ENCODE peak calls at places on chromosomes 12 and 14, in six cellular contexts. One of them, this sample, is unnamed.

GRCh38 chr12:114902665-114903393 is 218.9 kb upstream of the TBX3 start:
- DNase-seq in heart right ventricle: no peak
- DNase-seq in fibroblast of pulmonary artery: peak; percentile 84
- DNase-seq in AG10803: peak; percentile 86
- DNase-seq in testis: no peak
- DNase-seq in pancreas: no peak
- DNase-seq in this sample: peak; percentile 58

GRCh38 chr14:39230416-39230815 is 3.3 kb upstream of the MIA2 start:
- DNase-seq in testis: no peak
- DNase-seq in AG10803: peak; percentile 11
- DNase-seq in pancreas: no peak
- DNase-seq in fibroblast of pulmonary artery: peak; percentile 35
- DNase-seq in heart right ventricle: no peak
- DNase-seq in this sample: no peak

GRCh38 chr14:105365681-105366080 is 32.7 kb upstream of the TEX22 start:
- DNase-seq in AG10803: no peak
- DNase-seq in heart right ventricle: no peak
- DNase-seq in fibroblast of pulmonary artery: no peak
- DNase-seq in testis: no peak
- DNase-seq in pancreas: no peak
- DNase-seq in this sample: no peak

GRCh38 chr14:67857778-67858350 is 38.3 kb downstream of the RAD51B start:
- DNase-seq in AG10803: no peak
- DNase-seq in pancreas: no peak
- DNase-seq in fibroblast of pulmonary artery: no peak
- DNase-seq in heart right ventricle: no peak
- DNase-seq in testis: no peak
- DNase-seq in this sample: no peak

GRCh38 chr12:78671295-78671694 is 193.3 kb upstream of the SYT1 start:
- DNase-seq in heart right ventricle: no peak
- DNase-seq in fibroblast of pulmonary artery: peak; percentile 88
- DNase-seq in testis: no peak
- DNase-seq in AG10803: peak; percentile 33
- DNase-seq in pancreas: no peak
- DNase-seq in this sample: peak; percentile 91

GRCh38 chr14:87108726-87109125 is 884.3 kb downstream of the GALC start:
- DNase-seq in testis: no peak
- DNase-seq in fibroblast of pulmonary artery: peak; percentile 60
- DNase-seq in AG10803: peak; percentile 96
- DNase-seq in heart right ventricle: no peak
- DNase-seq in pancreas: no peak
- DNase-seq in this sample: peak; percentile 22

GRCh38 chr14:96741151-96741977 is 55.8 kb upstream of the VRK1 start:
- DNase-seq in pancreas: peak; percentile 63
- DNase-seq in fibroblast of pulmonary artery: peak; percentile 44
- DNase-seq in heart right ventricle: peak; percentile 65
- DNase-seq in AG10803: peak; percentile 29
- DNase-seq in testis: peak; percentile 79
- DNase-seq in this sample: peak; percentile 71

GRCh38 chr12:15700595-15700994 is 88.6 kb downstream of the EPS8 start:
- DNase-seq in pancreas: no peak
- DNase-seq in AG10803: peak; percentile 91
- DNase-seq in testis: no peak
- DNase-seq in fibroblast of pulmonary artery: peak; percentile 94
- DNase-seq in heart right ventricle: no peak
- DNase-seq in this sample: peak; percentile 86

GRCh38 chr14:24297190-24297964 is 2.2 kb downstream of the DHRS1 start:
- DNase-seq in fibroblast of pulmonary artery: no peak
- DNase-seq in AG10803: no peak
- DNase-seq in heart right ventricle: no peak
- DNase-seq in testis: no peak
- DNase-seq in pancreas: no peak
- DNase-seq in this sample: peak; percentile 31

GRCh38 chr12:65649126-65649525 is 175.2 kb upstream of the HMGA2 start:
- DNase-seq in heart right ventricle: no peak
- DNase-seq in fibroblast of pulmonary artery: peak; percentile 99
- DNase-seq in pancreas: no peak
- DNase-seq in testis: no peak
- DNase-seq in AG10803: peak; percentile 98
- DNase-seq in this sample: peak; percentile 93

GRCh38 chr12:40106202-40106533 is 287 bp upstream of the SLC2A13 start:
- DNase-seq in pancreas: no peak
- DNase-seq in heart right ventricle: no peak
- DNase-seq in fibroblast of pulmonary artery: no peak
- DNase-seq in testis: no peak
- DNase-seq in AG10803: no peak
- DNase-seq in this sample: no peak

GRCh38 chr12:40107803-40108620 is 2.1 kb upstream of the SLC2A13 start:
- DNase-seq in heart right ventricle: peak; percentile 10
- DNase-seq in AG10803: no peak
- DNase-seq in testis: no peak
- DNase-seq in fibroblast of pulmonary artery: no peak
- DNase-seq in pancreas: no peak
- DNase-seq in this sample: no peak

GRCh38 chr12:40107098-40107802 is 1.4 kb upstream of the SLC2A13 start:
- DNase-seq in heart right ventricle: peak; percentile 87
- DNase-seq in fibroblast of pulmonary artery: peak; percentile 87
- DNase-seq in pancreas: peak; percentile 89
- DNase-seq in testis: peak; percentile 97
- DNase-seq in AG10803: peak; percentile 68
- DNase-seq in this sample: peak; percentile 96

GRCh38 chr12:40105515-40106201 is at the start of gene SLC2A13:
- DNase-seq in pancreas: peak; percentile 85
- DNase-seq in heart right ventricle: peak; percentile 84
- DNase-seq in testis: peak; percentile 82
- DNase-seq in fibroblast of pulmonary artery: peak; percentile 66
- DNase-seq in AG10803: peak; percentile 65
- DNase-seq in this sample: peak; percentile 91

GRCh38 chr12:40106655-40107054 is 774 bp upstream of the SLC2A13 start:
- DNase-seq in pancreas: no peak
- DNase-seq in AG10803: no peak
- DNase-seq in testis: no peak
- DNase-seq in heart right ventricle: no peak
- DNase-seq in fibroblast of pulmonary artery: no peak
- DNase-seq in this sample: no peak
- H3K4me3 ChIP-seq in pancreas: no peak overlapping the region
- H3K4me3 ChIP-seq in AG10803: no peak overlapping the region
- H3K4me3 ChIP-seq in testis: no peak overlapping the region
- H3K4me3 ChIP-seq in heart right ventricle: peak overlapping the region; percentile 50
- H3K4me3 ChIP-seq in fibroblast of pulmonary artery: no peak overlapping the region
- H3K4me3 ChIP-seq in this sample: peak overlapping the region; percentile 86

GRCh38 chr12:130031041-130031440 is 127.2 kb upstream of the TMEM132D start:
- DNase-seq in fibroblast of pulmonary artery: no peak
- DNase-seq in pancreas: no peak
- DNase-seq in testis: no peak
- DNase-seq in heart right ventricle: no peak
- DNase-seq in AG10803: no peak
- DNase-seq in this sample: no peak

GRCh38 chr12:130026608-130027176 is 122.9 kb upstream of the TMEM132D start:
- DNase-seq in heart right ventricle: no peak
- DNase-seq in AG10803: no peak
- DNase-seq in pancreas: peak; percentile 46
- DNase-seq in fibroblast of pulmonary artery: no peak
- DNase-seq in testis: peak; percentile 61
- DNase-seq in this sample: peak; percentile 19

GRCh38 chr12:130027798-130028197 is 124.0 kb upstream of the TMEM132D start:
- DNase-seq in testis: no peak
- DNase-seq in pancreas: no peak
- DNase-seq in AG10803: no peak
- DNase-seq in fibroblast of pulmonary artery: no peak
- DNase-seq in heart right ventricle: no peak
- DNase-seq in this sample: no peak

GRCh38 chr12:130029151-130029550 is 125.3 kb upstream of the TMEM132D start:
- DNase-seq in AG10803: no peak
- DNase-seq in fibroblast of pulmonary artery: no peak
- DNase-seq in heart right ventricle: no peak
- DNase-seq in testis: no peak
- DNase-seq in pancreas: no peak
- DNase-seq in this sample: no peak

DNA sequence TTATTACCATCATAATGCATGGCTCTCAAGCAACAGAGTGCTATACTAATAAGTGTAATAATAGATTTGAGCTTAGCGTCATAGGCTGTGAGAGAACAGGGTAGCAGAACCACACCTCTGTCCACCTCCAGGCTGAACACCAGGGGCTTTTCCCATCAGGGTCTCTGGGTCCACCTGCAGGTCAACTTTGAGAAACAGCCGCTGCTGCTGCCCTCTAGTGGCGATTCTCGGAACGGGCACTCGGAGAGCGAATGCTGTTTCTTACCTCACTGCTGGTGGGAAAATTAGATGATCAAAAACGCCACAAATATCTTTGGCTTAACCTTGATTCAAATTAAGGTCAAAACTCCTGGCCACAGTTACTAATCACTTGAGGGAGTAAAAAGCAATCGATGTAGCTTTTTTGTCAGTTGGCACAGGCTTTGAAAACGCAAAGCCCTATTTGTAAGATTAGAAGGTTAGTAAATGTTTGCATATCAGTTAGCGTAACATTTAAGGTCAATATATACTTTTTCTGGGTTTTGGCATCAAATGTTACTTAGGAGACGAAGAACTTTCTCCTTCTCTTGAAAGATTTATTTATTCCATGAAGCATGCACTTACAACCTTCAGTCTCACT is 127.9 kb upstream of the TMEM132D start:
- DNase-seq in pancreas: peak; percentile 67
- DNase-seq in fibroblast of pulmonary artery: peak; percentile 17
- DNase-seq in heart right ventricle: peak; percentile 40
- DNase-seq in AG10803: peak; percentile 6
- DNase-seq in testis: peak; percentile 84
- DNase-seq in this sample: peak; percentile 64
- H3K4me3 ChIP-seq in pancreas: no peak overlapping the region
- H3K4me3 ChIP-seq in fibroblast of pulmonary artery: no peak overlapping the region
- H3K4me3 ChIP-seq in heart right ventricle: no peak overlapping the region
- H3K4me3 ChIP-seq in AG10803: no peak overlapping the region
- H3K4me3 ChIP-seq in testis: no peak overlapping the region
- H3K4me3 ChIP-seq in this sample: no peak overlapping the region

DNA sequence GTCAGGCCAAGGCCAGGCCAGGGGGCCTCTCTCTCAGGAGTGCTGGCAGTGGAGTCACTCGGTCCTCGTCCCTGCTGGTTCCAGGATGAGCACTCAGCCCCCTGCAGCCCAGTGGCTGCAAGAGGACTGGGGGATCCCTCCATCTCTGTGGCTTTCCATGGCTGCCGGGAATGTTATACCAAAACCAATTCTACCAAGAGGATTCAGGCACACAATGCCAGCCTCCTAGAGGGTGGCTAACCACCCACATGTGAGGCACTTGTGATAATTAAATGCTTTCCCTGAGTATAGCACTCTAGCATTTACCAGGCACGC is 21.9 kb downstream of the ASB2 start:
- DNase-seq in pancreas: no peak
- DNase-seq in fibroblast of pulmonary artery: no peak
- DNase-seq in testis: no peak
- DNase-seq in heart right ventricle: no peak
- DNase-seq in AG10803: no peak
- DNase-seq in this sample: no peak
- H3K4me3 ChIP-seq in pancreas: no peak overlapping the region
- H3K4me3 ChIP-seq in fibroblast of pulmonary artery: no peak overlapping the region
- H3K4me3 ChIP-seq in testis: no peak overlapping the region
- H3K4me3 ChIP-seq in heart right ventricle: peak overlapping the region; percentile 37
- H3K4me3 ChIP-seq in AG10803: no peak overlapping the region
- H3K4me3 ChIP-seq in this sample: no peak overlapping the region

GRCh38 chr12:18165889-18166288 is 75.9 kb upstream of the RERGL start:
- DNase-seq in fibroblast of pulmonary artery: peak; percentile 4
- DNase-seq in testis: no peak
- DNase-seq in pancreas: no peak
- DNase-seq in AG10803: no peak
- DNase-seq in heart right ventricle: no peak
- DNase-seq in this sample: no peak
- H3K4me3 ChIP-seq in fibroblast of pulmonary artery: peak overlapping the region; percentile 27
- H3K4me3 ChIP-seq in testis: no peak overlapping the region
- H3K4me3 ChIP-seq in pancreas: no peak overlapping the region
- H3K4me3 ChIP-seq in AG10803: peak overlapping the region; percentile 35
- H3K4me3 ChIP-seq in heart right ventricle: peak overlapping the region; percentile 16
- H3K4me3 ChIP-seq in this sample: peak overlapping the region; percentile 65

DNA sequence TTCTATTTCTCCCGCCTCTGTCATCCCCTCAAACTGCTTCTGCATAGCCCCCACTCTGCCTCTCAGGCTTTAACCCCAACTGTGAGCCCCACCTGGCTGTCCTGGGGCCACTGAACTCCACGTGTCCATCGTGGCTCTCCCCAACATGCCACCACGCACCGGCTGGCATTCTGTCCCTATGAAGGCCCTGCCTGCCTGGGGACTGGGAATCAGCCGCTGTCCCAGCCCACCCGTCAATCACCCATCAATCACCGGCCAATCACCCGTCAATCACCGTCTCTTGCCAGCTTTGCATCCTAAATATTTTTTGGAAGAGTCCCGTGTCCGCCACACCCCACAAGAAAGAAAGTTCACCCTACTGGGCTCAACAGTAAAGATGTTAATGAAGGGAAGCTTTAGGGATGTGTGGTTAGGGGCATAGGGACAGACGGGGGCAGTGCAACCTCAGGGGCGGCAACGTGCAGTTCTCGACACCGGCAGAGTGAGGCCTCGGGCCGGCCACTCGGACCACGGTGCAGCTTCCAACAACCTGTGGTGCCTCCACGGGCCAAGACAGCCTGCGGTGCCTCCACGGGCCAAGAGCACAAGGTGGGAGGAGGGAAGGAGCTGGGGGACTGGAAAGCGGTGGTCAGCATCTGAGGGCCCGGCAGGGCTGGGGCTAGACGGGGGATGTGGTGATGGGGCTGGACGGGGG is 85.6 kb downstream of the GALNT9 start:
- DNase-seq in testis: no peak
- DNase-seq in heart right ventricle: no peak
- DNase-seq in fibroblast of pulmonary artery: no peak
- DNase-seq in AG10803: no peak
- DNase-seq in pancreas: no peak
- DNase-seq in this sample: no peak
- H3K4me3 ChIP-seq in testis: no peak overlapping the region
- H3K4me3 ChIP-seq in heart right ventricle: no peak overlapping the region
- H3K4me3 ChIP-seq in fibroblast of pulmonary artery: no peak overlapping the region
- H3K4me3 ChIP-seq in AG10803: no peak overlapping the region
- H3K4me3 ChIP-seq in pancreas: no peak overlapping the region
- H3K4me3 ChIP-seq in this sample: no peak overlapping the region